ENCODE peak calls at places on chromosome 4, in four cellular contexts. P, R, B and L are unnamed samples.

GRCh38 chr4:26887809-26888208 is 27.2 kb downstream of the STIM2 start:
- DNase-seq in P (no peak), R (no peak), B (no peak), L (no peak)

GRCh38 chr4:114600672-114601071 is 2.1 kb downstream of the UGT8 start:
- DNase-seq in P (no peak), R (no peak), B (no peak), L (no peak)

GRCh38 chr4:156006192-156006591 is 52.5 kb upstream of the CTSO start:
- DNase-seq in P (no peak), R (no peak), B (no peak), L (no peak)

GRCh38 chr4:7630559-7631287 is 196.0 kb upstream of the PSAPL1 start:
- DNase-seq in P (no peak), R (no peak), B (peak; percentile 38), L (no peak)

GRCh38 chr4:185479507-185479971 is 8.0 kb upstream of the CCDC110 start:
- DNase-seq in P (no peak), R (no peak), B (no peak), L (no peak)

GRCh38 chr4:185723619-185724150 is 88.3 kb downstream of the SORBS2 start:
- DNase-seq in P (no peak), R (no peak), B (no peak), L (no peak)

GRCh38 chr4:184838249-184839074 is 12.7 kb upstream of the ACSL1 start:
- DNase-seq in P (no peak), R (peak; percentile 71), B (peak; percentile 26), L (no peak)

GRCh38 chr4:22312113-22312512 is 203.8 kb downstream of the ADGRA3 start:
- DNase-seq in P (no peak), R (no peak), B (no peak), L (no peak)

GRCh38 chr4:24583451-24584174 is 741 bp downstream of the DHX15 start:
- DNase-seq in P (peak; percentile 71), R (peak; percentile 76), B (peak; percentile 35), L (no peak)

GRCh38 chr4:176377705-176378302 is 58.0 kb downstream of the SPCS3 start:
- DNase-seq in P (peak; percentile 27), R (peak; percentile 3), B (no peak), L (no peak)
- TF ChIP-seq CTCF in P (peak; percentile 65), R (no peak), B (peak; percentile 69), L (peak; percentile 8)

GRCh38 chr4:31651541-31651940 is 931.4 kb downstream of the PCDH7 start:
- DNase-seq in P (no peak), R (no peak), B (no peak), L (no peak)
- TF ChIP-seq REST in P (no peak), R (no peak), B (no peak), L (no peak)

DNA sequence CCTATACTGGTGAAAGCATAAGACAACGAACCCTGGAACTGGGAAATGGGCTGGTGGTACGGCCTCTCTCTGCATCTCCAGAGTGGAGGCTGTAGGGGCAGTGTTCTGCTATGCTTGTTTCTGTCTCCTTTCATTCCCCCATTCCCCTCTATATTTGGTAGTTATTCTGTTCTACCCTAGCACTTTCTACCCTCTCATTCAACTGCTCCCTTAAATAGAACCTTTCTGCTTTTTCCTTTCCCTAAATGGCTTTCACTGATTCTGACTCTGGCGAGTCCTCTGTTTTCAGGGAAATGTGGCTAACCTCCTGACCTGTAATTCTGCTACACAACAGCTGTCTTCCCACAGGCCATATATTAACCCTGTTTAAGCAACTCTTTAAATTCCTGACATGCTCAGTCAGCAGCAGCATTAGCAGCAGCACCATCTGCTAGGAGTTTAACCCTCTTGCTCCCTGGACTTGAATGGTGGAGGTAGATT is 94.2 kb downstream of the CXCL13 start:
- DNase-seq in P (peak; percentile 72), R (peak; percentile 33), B (no peak), L (no peak)
- TF ChIP-seq CTCF in P (peak; percentile 40), R (no peak), B (peak; percentile 11), L (no peak)

GRCh38 chr4:119872344-119873031 is 194.2 kb downstream of the MAD2L1 start:
- DNase-seq in P (no peak), R (no peak), B (no peak), L (no peak)
- TF ChIP-seq REST in P (no peak), R (no peak), B (no peak), L (no peak)